ENCODE peak calls at places on chromosome X, in seven cellular contexts. R, L, M, J, X, K and G are unnamed samples.

GRCh38 chrX:634306-634958 is 3.8 kb downstream of the SHOX start:
- DNase-seq in J (peak; percentile 59), M (no peak), L (no peak), K (no peak), R (no peak), X (no peak), G (no peak)

GRCh38 chrX:25858273-25858880 is 279.8 kb upstream of the MAGEB18 start:
- DNase-seq in K (no peak), L (no peak), M (no peak), J (no peak), R (no peak), X (no peak), G (no peak)

GRCh38 chrX:73577368-73577767 is 14.4 kb downstream of the CHIC1 start:
- DNase-seq in J (no peak), R (no peak), L (no peak), M (no peak), X (no peak), K (no peak), G (no peak)

GRCh38 chrX:27890611-27891010 is 82.8 kb downstream of the MAGEB10 start:
- DNase-seq in L (no peak), J (no peak), X (no peak), K (no peak), M (no peak), R (no peak), G (no peak)

GRCh38 chrX:8726031-8726652 is 5.8 kb downstream of the ANOS1 start:
- DNase-seq in R (no peak), K (no peak), J (no peak), M (no peak), L (no peak), X (no peak), G (no peak)

GRCh38 chrX:23857935-23858334 is 49.8 kb downstream of the APOO start:
- DNase-seq in X (no peak), R (no peak), K (no peak), M (no peak), J (no peak), L (no peak), G (no peak)

GRCh38 chrX:31136144-31136572 is 64.3 kb upstream of the FTHL17 start:
- DNase-seq in K (no peak), X (peak; percentile 1), R (no peak), M (no peak), J (no peak), L (peak; percentile 82), G (no peak)

GRCh38 chrX:37380920-37381319 is 31.8 kb downstream of the PRRG1 start:
- DNase-seq in X (no peak), K (peak; percentile 60), M (no peak), R (no peak), L (no peak), J (no peak), G (no peak)

GRCh38 chrX:11059923-11060322 is 51.2 kb upstream of the HCCS start:
- DNase-seq in X (no peak), R (no peak), J (no peak), L (no peak), M (no peak), K (peak; percentile 3), G (no peak)

DNA sequence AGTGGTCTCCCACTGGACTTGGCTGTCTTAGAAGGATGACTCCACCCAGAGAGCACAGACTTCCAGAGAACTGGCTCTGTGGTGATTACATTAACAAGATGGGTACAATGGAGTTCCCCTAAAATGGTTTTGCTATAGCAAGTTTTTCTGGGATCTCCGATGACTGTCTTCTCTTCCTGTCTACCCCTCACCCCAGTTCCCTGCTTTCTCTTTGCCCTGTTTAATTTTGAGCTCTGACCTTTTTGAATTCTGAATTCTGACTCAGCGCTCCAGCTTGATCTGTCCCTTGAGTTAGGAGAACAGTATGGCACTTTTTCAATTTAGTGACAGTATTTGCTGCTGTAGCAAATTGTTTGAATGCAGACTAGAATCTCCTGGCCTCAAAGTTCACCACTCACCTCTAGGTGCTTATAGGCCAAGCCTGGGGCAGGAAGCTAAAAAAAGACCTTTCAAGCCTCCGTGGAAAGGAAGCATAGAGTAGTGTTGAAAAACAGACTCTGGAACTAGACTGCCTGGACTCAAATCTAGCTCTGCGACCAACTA is 7.0 kb downstream of the MSN start:
- DNase-seq in K (no peak), J (no peak), M (no peak), L (no peak), X (no peak), R (no peak), G (no peak)
- TF ChIP-seq POLR2AphosphoS5 in K (no peak), J (no peak), M (no peak), L (no peak), X (no peak), R (no peak), G (no peak)

DNA sequence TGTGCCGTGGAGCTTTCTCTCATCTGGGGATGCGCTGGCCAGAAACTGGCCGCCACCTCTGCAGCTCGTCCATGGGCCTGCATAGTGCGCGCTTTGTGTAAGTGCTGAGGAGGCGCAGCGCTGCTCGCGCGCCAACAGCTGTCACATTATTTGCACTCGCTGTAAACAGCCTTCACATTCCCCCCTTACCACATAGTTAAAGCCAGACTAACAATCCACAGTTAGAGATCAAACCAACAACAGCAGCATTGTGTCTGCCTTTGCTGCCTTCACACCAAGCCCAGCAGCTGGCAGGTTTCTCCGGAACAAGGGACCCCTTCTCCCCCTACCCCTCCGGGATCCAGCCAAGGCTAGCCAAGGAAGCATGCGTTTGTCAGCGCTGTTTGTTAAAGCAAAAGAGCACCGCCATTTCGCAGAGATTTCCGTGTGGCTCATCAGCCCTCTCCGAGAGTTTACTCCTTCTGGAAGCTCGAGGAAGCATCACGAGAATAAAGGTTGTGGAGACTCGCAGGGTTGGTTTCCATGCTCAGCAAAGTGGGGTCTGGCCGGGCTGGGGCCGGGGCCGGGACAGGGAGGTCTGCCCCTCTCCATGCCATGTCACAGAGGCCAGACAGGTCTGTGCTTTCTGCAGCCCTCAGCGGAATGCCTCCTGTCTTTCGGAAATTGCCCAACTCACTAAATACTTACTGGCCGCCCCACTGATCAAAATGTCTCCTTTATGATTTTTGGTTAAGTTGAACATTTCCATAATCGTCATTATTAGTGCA is 11.0 kb downstream of the BCOR start:
- DNase-seq in J (no peak), R (no peak), L (no peak), K (peak; percentile 41), X (no peak), M (no peak), G (no peak)
- TF ChIP-seq POLR2AphosphoS5 in J (no peak), R (peak; percentile 23), L (no peak), K (no peak), X (no peak), M (no peak), G (no peak)

DNA sequence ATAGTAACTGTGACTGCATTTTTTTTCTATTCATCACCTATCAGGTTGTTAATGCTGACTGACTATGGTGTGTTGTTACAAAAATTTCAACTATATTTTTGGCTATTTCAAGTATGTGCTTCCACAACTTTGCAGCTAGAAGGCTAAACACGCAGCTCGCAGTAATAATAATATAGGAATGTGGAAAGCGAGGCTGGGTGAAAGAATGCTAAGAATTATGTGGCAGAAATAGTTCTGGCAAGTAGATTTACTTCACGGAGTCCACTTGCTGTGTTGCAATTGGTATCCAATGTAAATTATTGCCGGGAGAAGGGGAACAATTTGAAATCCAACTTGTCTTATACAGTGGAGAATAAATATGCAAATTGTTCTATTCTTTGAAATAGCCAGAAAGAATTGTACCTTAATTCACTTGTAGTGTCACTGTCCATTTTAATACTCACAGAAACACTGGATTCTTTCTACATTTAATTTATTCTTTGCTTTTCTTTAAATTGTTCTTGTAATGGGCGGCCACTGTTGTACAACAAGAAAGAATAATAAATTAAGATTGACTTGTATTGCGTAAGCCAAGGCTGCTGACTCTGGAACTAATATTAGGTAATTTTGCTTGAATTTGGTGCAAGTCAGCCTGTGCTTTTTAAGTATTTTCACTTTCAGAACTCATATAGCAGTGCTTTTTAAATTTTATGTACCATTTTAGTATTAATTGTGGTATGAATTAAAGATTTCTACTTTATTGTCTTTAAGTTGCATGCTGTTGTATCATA is 154.9 kb downstream of the FRMPD4 start:
- DNase-seq in K (no peak), L (no peak), X (no peak), J (no peak), M (peak; percentile 6), R (no peak), G (no peak)
- TF ChIP-seq POLR2AphosphoS5 in K (no peak), L (no peak), X (no peak), J (no peak), M (no peak), R (no peak), G (no peak)

DNA sequence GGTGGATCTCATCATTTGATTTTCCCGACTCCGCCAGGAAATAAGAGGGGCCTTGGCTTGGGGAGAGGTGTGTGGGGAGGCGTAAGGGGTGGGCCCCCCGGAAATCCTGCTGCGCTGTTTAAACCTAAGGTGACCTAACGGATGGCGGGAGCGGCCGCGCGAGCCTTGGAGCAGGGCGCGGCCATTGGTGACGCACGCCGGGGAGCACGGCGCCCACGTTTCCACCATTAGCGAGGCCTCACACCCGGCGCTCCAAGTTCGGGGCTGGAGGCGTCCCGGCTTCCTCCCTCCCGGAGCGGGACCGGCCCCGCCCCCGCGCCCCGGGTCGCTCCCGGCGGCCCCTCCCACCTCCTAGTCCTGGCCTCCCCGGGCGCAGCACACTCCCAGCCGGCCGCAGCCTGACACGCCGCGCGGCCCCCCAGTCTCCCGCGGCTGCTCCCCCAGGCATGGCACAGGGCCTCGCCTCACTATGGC is at the start of gene SMS:
- DNase-seq in R (no peak), K (peak; percentile 85), L (no peak), J (peak; percentile 70), X (peak; percentile 39), M (no peak), G (no peak)
- TF ChIP-seq POLR2AphosphoS5 in R (peak; percentile 42), K (peak; percentile 56), L (no peak), J (no peak), X (no peak), M (no peak), G (peak; percentile 58)

DNA sequence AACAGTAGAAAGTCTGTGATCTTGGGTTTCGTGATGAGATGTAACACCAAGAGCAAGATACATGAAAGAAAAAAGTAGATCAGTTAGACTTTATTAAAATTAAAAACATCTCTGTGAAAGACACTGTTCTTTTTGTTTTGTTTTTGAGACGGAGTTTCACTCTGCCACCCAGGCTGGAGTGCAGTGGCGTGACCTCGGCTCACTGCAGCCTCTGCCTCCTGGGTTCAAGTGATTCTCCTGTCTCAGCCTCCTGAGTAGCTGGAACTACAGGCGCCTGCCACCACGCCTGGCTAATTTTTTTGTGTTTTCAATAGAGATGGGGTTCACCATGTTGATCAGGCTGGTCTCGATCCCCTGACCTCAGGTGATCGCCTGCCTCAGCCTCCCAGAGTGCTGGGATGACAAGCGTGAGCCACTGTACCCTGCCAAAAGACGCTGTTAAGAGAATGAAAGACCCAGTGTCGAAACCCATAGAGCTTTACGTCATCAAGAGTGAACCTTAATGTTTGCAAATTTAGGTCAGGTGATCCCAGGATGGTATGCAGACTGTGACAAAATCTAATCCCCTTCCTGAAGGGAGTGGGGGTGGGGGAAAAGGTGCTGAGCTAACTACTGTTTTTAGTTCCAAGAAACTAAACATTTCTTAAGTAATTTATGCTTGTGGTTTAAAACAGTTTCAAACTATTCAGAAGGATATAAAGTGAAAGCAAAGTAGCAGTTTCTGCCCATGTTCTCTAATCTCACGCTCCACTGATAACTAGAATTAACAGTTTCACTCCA is 8.0 kb downstream of the OFD1 start:
- DNase-seq in R (no peak), J (no peak), X (peak; percentile 8), K (no peak), M (no peak), L (peak; percentile 91), G (no peak)
- TF ChIP-seq POLR2AphosphoS5 in R (no peak), J (no peak), X (no peak), K (no peak), M (no peak), L (peak; percentile 44), G (no peak)

GRCh38 chrX:80808160-80808735 is 1.4 kb downstream of the BRWD3 start:
- DNase-seq in L (peak; percentile 72), J (peak; percentile 64), R (no peak), M (peak; percentile 41), K (peak; percentile 81), X (peak; percentile 26), G (no peak)
- TF ChIP-seq POLR2AphosphoS5 in L (no peak), J (no peak), R (peak; percentile 53), M (no peak), K (no peak), X (no peak), G (no peak)